ENCODE peak calls at places on chromosomes 11 and 22, in nine cellular contexts. One of them, this sample, is unnamed.

GRCh38 chr11:47412152-47412746 is 3.9 kb downstream of the SLC39A13 start:
- DNase-seq in GF-D8: no peak
- DNase-seq in HuH-7.5: peak
- DNase-seq in GM23338: peak
- DNase-seq in psoas muscle: peak
- DNase-seq in HepG2: no peak
- DNase-seq in NCI-H2081 treated with DMSO at 0.1 percent for 48 hours: no peak
- DNase-seq in NCI-H187 treated with DMSO at 0.1 percent for 48 hours: no peak
- DNase-seq in fibroblast of pulmonary artery: peak
- DNase-seq in this sample: no peak

GRCh38 chr22:18970180-18970947 is 34.3 kb upstream of the PRODH start:
- DNase-seq in HuH-7.5: peak
- DNase-seq in fibroblast of pulmonary artery: no peak
- DNase-seq in NCI-H2081 treated with DMSO at 0.1 percent for 48 hours: no peak
- DNase-seq in GF-D8: no peak
- DNase-seq in HepG2: no peak
- DNase-seq in NCI-H187 treated with DMSO at 0.1 percent for 48 hours: no peak
- DNase-seq in psoas muscle: no peak
- DNase-seq in GM23338: peak
- DNase-seq in this sample: peak

GRCh38 chr11:65152157-65152556 is 17.8 kb upstream of the SYVN1 start:
- DNase-seq in NCI-H187 treated with DMSO at 0.1 percent for 48 hours: no peak
- DNase-seq in GF-D8: no peak
- DNase-seq in HuH-7.5: no peak
- DNase-seq in HepG2: no peak
- DNase-seq in psoas muscle: no peak
- DNase-seq in fibroblast of pulmonary artery: no peak
- DNase-seq in NCI-H2081 treated with DMSO at 0.1 percent for 48 hours: no peak
- DNase-seq in GM23338: no peak
- DNase-seq in this sample: no peak

GRCh38 chr11:39569784-39570183 is 1889.7 kb downstream of the LRRC4C start:
- DNase-seq in HuH-7.5: no peak
- DNase-seq in NCI-H187 treated with DMSO at 0.1 percent for 48 hours: no peak
- DNase-seq in fibroblast of pulmonary artery: no peak
- DNase-seq in NCI-H2081 treated with DMSO at 0.1 percent for 48 hours: no peak
- DNase-seq in GM23338: no peak
- DNase-seq in psoas muscle: no peak
- DNase-seq in HepG2: no peak
- DNase-seq in GF-D8: no peak
- DNase-seq in this sample: no peak

GRCh38 chr11:103637250-103637649 is 399.2 kb upstream of the DDI1 start:
- DNase-seq in GF-D8: no peak
- DNase-seq in psoas muscle: no peak
- DNase-seq in fibroblast of pulmonary artery: peak
- DNase-seq in NCI-H187 treated with DMSO at 0.1 percent for 48 hours: no peak
- DNase-seq in HuH-7.5: no peak
- DNase-seq in NCI-H2081 treated with DMSO at 0.1 percent for 48 hours: no peak
- DNase-seq in HepG2: no peak
- DNase-seq in GM23338: peak
- DNase-seq in this sample: no peak

GRCh38 chr11:133969072-133969471 is 12.3 kb upstream of the IGSF9B start:
- DNase-seq in NCI-H187 treated with DMSO at 0.1 percent for 48 hours: no peak
- DNase-seq in GM23338: no peak
- DNase-seq in HuH-7.5: no peak
- DNase-seq in HepG2: no peak
- DNase-seq in fibroblast of pulmonary artery: no peak
- DNase-seq in GF-D8: no peak
- DNase-seq in psoas muscle: no peak
- DNase-seq in NCI-H2081 treated with DMSO at 0.1 percent for 48 hours: no peak
- DNase-seq in this sample: no peak

GRCh38 chr22:24496234-24496633 is 1.1 kb downstream of the UPB1 start:
- DNase-seq in NCI-H187 treated with DMSO at 0.1 percent for 48 hours: no peak
- DNase-seq in psoas muscle: no peak
- DNase-seq in GM23338: no peak
- DNase-seq in NCI-H2081 treated with DMSO at 0.1 percent for 48 hours: no peak
- DNase-seq in fibroblast of pulmonary artery: no peak
- DNase-seq in HuH-7.5: no peak
- DNase-seq in HepG2: no peak
- DNase-seq in GF-D8: no peak
- DNase-seq in this sample: no peak

GRCh38 chr11:71251761-71252433 is 480 bp downstream of the SHANK2 start:
- DNase-seq in NCI-H187 treated with DMSO at 0.1 percent for 48 hours: no peak
- DNase-seq in HepG2: no peak
- DNase-seq in HuH-7.5: peak
- DNase-seq in fibroblast of pulmonary artery: no peak
- DNase-seq in psoas muscle: no peak
- DNase-seq in GM23338: peak
- DNase-seq in GF-D8: no peak
- DNase-seq in NCI-H2081 treated with DMSO at 0.1 percent for 48 hours: no peak
- DNase-seq in this sample: no peak

GRCh38 chr11:8389034-8389996 is 125.6 kb upstream of the LMO1 start:
- DNase-seq in GF-D8: no peak
- DNase-seq in GM23338: peak
- DNase-seq in NCI-H187 treated with DMSO at 0.1 percent for 48 hours: no peak
- DNase-seq in NCI-H2081 treated with DMSO at 0.1 percent for 48 hours: no peak
- DNase-seq in HepG2: peak
- DNase-seq in psoas muscle: no peak
- DNase-seq in HuH-7.5: no peak
- DNase-seq in fibroblast of pulmonary artery: no peak
- DNase-seq in this sample: no peak

GRCh38 chr22:28608546-28608945 is 71.1 kb downstream of the TTC28 start:
- DNase-seq in psoas muscle: no peak
- DNase-seq in GM23338: peak
- DNase-seq in NCI-H187 treated with DMSO at 0.1 percent for 48 hours: no peak
- DNase-seq in NCI-H2081 treated with DMSO at 0.1 percent for 48 hours: no peak
- DNase-seq in GF-D8: no peak
- DNase-seq in HepG2: no peak
- DNase-seq in HuH-7.5: no peak
- DNase-seq in fibroblast of pulmonary artery: no peak
- DNase-seq in this sample: no peak

GRCh38 chr11:74141274-74141695 is 29.5 kb downstream of the C2CD3 start:
- DNase-seq in HuH-7.5: no peak
- DNase-seq in HepG2: peak
- DNase-seq in NCI-H187 treated with DMSO at 0.1 percent for 48 hours: no peak
- DNase-seq in NCI-H2081 treated with DMSO at 0.1 percent for 48 hours: no peak
- DNase-seq in GM23338: peak
- DNase-seq in psoas muscle: no peak
- DNase-seq in GF-D8: no peak
- DNase-seq in fibroblast of pulmonary artery: peak
- DNase-seq in this sample: peak

GRCh38 chr22:37515902-37516301 is 3.3 kb downstream of the CARD10 start:
- DNase-seq in GM23338: no peak
- DNase-seq in GF-D8: no peak
- DNase-seq in fibroblast of pulmonary artery: no peak
- DNase-seq in HuH-7.5: no peak
- DNase-seq in HepG2: no peak
- DNase-seq in psoas muscle: no peak
- DNase-seq in NCI-H187 treated with DMSO at 0.1 percent for 48 hours: no peak
- DNase-seq in NCI-H2081 treated with DMSO at 0.1 percent for 48 hours: no peak
- DNase-seq in this sample: no peak

GRCh38 chr22:36439481-36440271 is 41.8 kb downstream of the TXN2 start:
- DNase-seq in HepG2: peak
- DNase-seq in HuH-7.5: no peak
- DNase-seq in NCI-H187 treated with DMSO at 0.1 percent for 48 hours: no peak
- DNase-seq in GM23338: no peak
- DNase-seq in fibroblast of pulmonary artery: peak
- DNase-seq in NCI-H2081 treated with DMSO at 0.1 percent for 48 hours: no peak
- DNase-seq in psoas muscle: peak
- DNase-seq in GF-D8: no peak
- DNase-seq in this sample: no peak

GRCh38 chr11:706957-707816 is 1.2 kb downstream of the EPS8L2 start:
- DNase-seq in HuH-7.5: peak
- DNase-seq in GM23338: peak
- DNase-seq in HepG2: peak
- DNase-seq in GF-D8: no peak
- DNase-seq in NCI-H2081 treated with DMSO at 0.1 percent for 48 hours: no peak
- DNase-seq in fibroblast of pulmonary artery: no peak
- DNase-seq in NCI-H187 treated with DMSO at 0.1 percent for 48 hours: no peak
- DNase-seq in psoas muscle: peak
- DNase-seq in this sample: no peak

This sample was measured in NCI-H510A treated with DMSO at 0.1 percent for 48 hours.